ENCODE peak calls at places on chromosomes 11 and 22, in seven cellular contexts. One of them, this sample, is unnamed.

GRCh38 chr22:48188211-48188845 is 1425.9 kb downstream of the TBC1D22A start:
- DNase-seq in K562: peak
- DNase-seq in colonic mucosa: no peak
- DNase-seq in AG10803: no peak
- DNase-seq in fibroblast of villous mesenchyme: no peak
- DNase-seq in tibial nerve: no peak
- DNase-seq in ovary: no peak
- DNase-seq in this sample: peak

GRCh38 chr11:121443688-121444275 is 8.3 kb upstream of the SORL1 start:
- DNase-seq in K562: no peak
- DNase-seq in colonic mucosa: no peak
- DNase-seq in AG10803: no peak
- DNase-seq in fibroblast of villous mesenchyme: no peak
- DNase-seq in tibial nerve: no peak
- DNase-seq in ovary: no peak
- DNase-seq in this sample: no peak

GRCh38 chr11:9754041-9754471 is 90.2 kb downstream of the SWAP70 start:
- DNase-seq in K562: no peak
- DNase-seq in colonic mucosa: no peak
- DNase-seq in AG10803: peak
- DNase-seq in fibroblast of villous mesenchyme: peak
- DNase-seq in tibial nerve: no peak
- DNase-seq in ovary: no peak
- DNase-seq in this sample: no peak

GRCh38 chr11:67303132-67303988 is at the start of gene SSH3:
- DNase-seq in K562: no peak
- DNase-seq in colonic mucosa: peak
- DNase-seq in AG10803: peak
- DNase-seq in fibroblast of villous mesenchyme: peak
- DNase-seq in tibial nerve: peak
- DNase-seq in ovary: peak
- DNase-seq in this sample: peak

GRCh38 chr11:132045116-132045515 is 674.7 kb downstream of the NTM start:
- DNase-seq in K562: no peak
- DNase-seq in colonic mucosa: no peak
- DNase-seq in AG10803: no peak
- DNase-seq in fibroblast of villous mesenchyme: no peak
- DNase-seq in tibial nerve: no peak
- DNase-seq in ovary: no peak
- DNase-seq in this sample: no peak

GRCh38 chr11:43285826-43286225 is 26.0 kb upstream of the API5 start:
- DNase-seq in K562: no peak
- DNase-seq in colonic mucosa: no peak
- DNase-seq in AG10803: no peak
- DNase-seq in fibroblast of villous mesenchyme: no peak
- DNase-seq in tibial nerve: no peak
- DNase-seq in ovary: no peak
- DNase-seq in this sample: no peak

GRCh38 chr11:1749020-1749758 is 1.2 kb downstream of the IFITM10 start:
- DNase-seq in K562: no peak
- DNase-seq in colonic mucosa: no peak
- DNase-seq in AG10803: no peak
- DNase-seq in fibroblast of villous mesenchyme: no peak
- DNase-seq in tibial nerve: no peak
- DNase-seq in ovary: no peak
- DNase-seq in this sample: peak

GRCh38 chr11:102592634-102593581 is 32.2 kb downstream of the MMP20 start:
- DNase-seq in K562: peak
- DNase-seq in colonic mucosa: no peak
- DNase-seq in AG10803: peak
- DNase-seq in fibroblast of villous mesenchyme: peak
- DNase-seq in tibial nerve: no peak
- DNase-seq in ovary: no peak
- DNase-seq in this sample: no peak

GRCh38 chr22:18060646-18061620 is 16.9 kb upstream of the PEX26 start:
- DNase-seq in K562: no peak
- DNase-seq in colonic mucosa: peak
- DNase-seq in AG10803: peak
- DNase-seq in fibroblast of villous mesenchyme: peak
- DNase-seq in tibial nerve: no peak
- DNase-seq in ovary: no peak
- DNase-seq in this sample: no peak

GRCh38 chr22:37818397-37819099 is 4.6 kb upstream of the GALR3 start:
- DNase-seq in K562: no peak
- DNase-seq in colonic mucosa: peak
- DNase-seq in AG10803: no peak
- DNase-seq in fibroblast of villous mesenchyme: peak
- DNase-seq in tibial nerve: no peak
- DNase-seq in ovary: peak
- DNase-seq in this sample: peak
- TF ChIP-seq CTCF in K562: no peak
- TF ChIP-seq CTCF in colonic mucosa: peak
- TF ChIP-seq CTCF in AG10803: peak
- TF ChIP-seq CTCF in fibroblast of villous mesenchyme: peak
- TF ChIP-seq CTCF in tibial nerve: peak
- TF ChIP-seq CTCF in ovary: peak
- TF ChIP-seq CTCF in this sample: peak

DNA sequence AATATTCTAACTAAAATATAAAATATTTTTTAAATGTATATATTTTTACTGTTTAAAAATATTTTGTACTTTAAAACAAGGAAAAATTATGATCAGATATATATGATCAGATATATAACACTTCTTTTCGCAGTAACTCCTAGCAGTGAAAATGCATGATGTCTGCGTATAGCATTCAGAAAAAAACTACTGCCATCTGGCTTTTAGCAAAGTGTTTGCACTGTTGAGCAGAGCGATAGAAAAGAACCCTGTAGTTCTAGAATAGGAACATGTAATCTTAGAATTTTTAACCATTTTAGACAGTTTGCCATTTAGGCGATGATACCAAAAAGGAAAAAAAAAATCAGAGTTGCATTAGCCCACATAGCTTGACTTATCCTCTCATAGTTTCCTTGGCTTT is 370.4 kb upstream of the ANO3 start:
- DNase-seq in K562: no peak
- DNase-seq in colonic mucosa: no peak
- DNase-seq in AG10803: no peak
- DNase-seq in fibroblast of villous mesenchyme: peak
- DNase-seq in tibial nerve: no peak
- DNase-seq in ovary: no peak
- DNase-seq in this sample: no peak
- TF ChIP-seq CTCF in K562: no peak
- TF ChIP-seq CTCF in colonic mucosa: peak
- TF ChIP-seq CTCF in AG10803: no peak
- TF ChIP-seq CTCF in fibroblast of villous mesenchyme: peak
- TF ChIP-seq CTCF in tibial nerve: no peak
- TF ChIP-seq CTCF in ovary: no peak
- TF ChIP-seq CTCF in this sample: no peak

DNA sequence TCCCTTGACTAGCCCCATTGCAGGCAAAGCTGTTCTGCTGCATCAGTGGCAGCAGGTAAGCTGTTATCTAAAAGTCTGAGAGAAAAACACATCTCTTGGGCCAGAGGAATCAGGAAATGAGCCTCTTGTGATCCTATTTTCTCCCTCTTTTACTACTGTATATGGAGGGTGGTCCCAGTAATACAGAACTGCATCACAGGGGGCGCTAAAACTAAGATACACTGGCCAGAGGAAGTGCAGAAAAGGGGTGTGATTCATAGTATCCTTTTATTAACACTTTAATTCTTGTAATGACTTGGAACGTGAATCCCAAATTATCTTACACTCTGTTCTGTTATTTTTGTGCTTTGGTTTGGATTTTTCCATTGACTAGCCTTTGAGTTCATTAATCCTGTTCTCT is 8.8 kb upstream of the MED17 start:
- DNase-seq in K562: peak
- DNase-seq in colonic mucosa: no peak
- DNase-seq in AG10803: no peak
- DNase-seq in fibroblast of villous mesenchyme: no peak
- DNase-seq in tibial nerve: no peak
- DNase-seq in ovary: no peak
- DNase-seq in this sample: no peak
- TF ChIP-seq CTCF in K562: no peak
- TF ChIP-seq CTCF in colonic mucosa: no peak
- TF ChIP-seq CTCF in AG10803: peak
- TF ChIP-seq CTCF in fibroblast of villous mesenchyme: peak
- TF ChIP-seq CTCF in tibial nerve: no peak
- TF ChIP-seq CTCF in ovary: no peak
- TF ChIP-seq CTCF in this sample: no peak

DNA sequence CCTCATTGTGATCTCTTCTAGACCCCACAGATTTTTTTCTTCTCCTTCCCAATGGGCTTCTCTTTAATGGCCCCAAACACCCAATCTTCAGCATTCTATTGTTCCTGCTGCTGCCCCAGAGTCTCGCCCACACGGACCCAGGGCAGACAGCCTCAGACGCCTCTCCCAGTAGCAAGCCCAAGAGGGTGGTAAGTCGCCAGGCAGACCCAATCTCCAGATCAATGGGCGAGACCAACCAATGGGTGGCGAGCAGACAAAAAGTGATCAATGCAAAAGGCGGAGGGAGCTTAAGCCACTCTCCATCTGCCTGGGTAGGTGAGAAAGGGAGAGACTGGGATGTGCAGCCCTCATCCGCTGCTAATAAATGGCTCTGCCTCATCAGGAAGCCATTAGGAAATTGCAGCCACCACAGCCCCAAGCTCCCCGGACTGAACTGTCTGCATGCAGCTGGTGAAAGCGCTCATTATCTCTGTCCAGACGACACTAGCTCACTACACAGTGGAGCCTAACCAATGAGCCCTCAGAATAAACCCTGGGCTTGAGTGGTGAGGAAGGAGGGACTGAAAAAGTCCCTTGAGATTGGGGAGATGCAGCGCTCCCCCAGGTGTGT is 81.8 kb downstream of the ETS1 start:
- DNase-seq in K562: no peak
- DNase-seq in colonic mucosa: no peak
- DNase-seq in AG10803: no peak
- DNase-seq in fibroblast of villous mesenchyme: no peak
- DNase-seq in tibial nerve: no peak
- DNase-seq in ovary: no peak
- DNase-seq in this sample: no peak
- TF ChIP-seq CTCF in K562: no peak
- TF ChIP-seq CTCF in colonic mucosa: no peak
- TF ChIP-seq CTCF in AG10803: no peak
- TF ChIP-seq CTCF in fibroblast of villous mesenchyme: no peak
- TF ChIP-seq CTCF in tibial nerve: no peak
- TF ChIP-seq CTCF in ovary: no peak
- TF ChIP-seq CTCF in this sample: no peak

GRCh38 chr22:41762980-41763779 is 37.3 kb upstream of the CCDC134 start:
- DNase-seq in K562: peak
- DNase-seq in colonic mucosa: peak
- DNase-seq in AG10803: no peak
- DNase-seq in fibroblast of villous mesenchyme: peak
- DNase-seq in tibial nerve: no peak
- DNase-seq in ovary: no peak
- DNase-seq in this sample: peak
- TF ChIP-seq CTCF in K562: peak
- TF ChIP-seq CTCF in colonic mucosa: no peak
- TF ChIP-seq CTCF in AG10803: peak
- TF ChIP-seq CTCF in fibroblast of villous mesenchyme: peak
- TF ChIP-seq CTCF in tibial nerve: no peak
- TF ChIP-seq CTCF in ovary: no peak
- TF ChIP-seq CTCF in this sample: peak

GRCh38 chr11:118658372-118659313 is 20.8 kb downstream of the TREH start:
- DNase-seq in K562: peak
- DNase-seq in colonic mucosa: no peak
- DNase-seq in AG10803: no peak
- DNase-seq in fibroblast of villous mesenchyme: no peak
- DNase-seq in tibial nerve: no peak
- DNase-seq in ovary: no peak
- DNase-seq in this sample: no peak
- TF ChIP-seq CTCF in K562: peak
- TF ChIP-seq CTCF in colonic mucosa: no peak
- TF ChIP-seq CTCF in AG10803: peak
- TF ChIP-seq CTCF in fibroblast of villous mesenchyme: peak
- TF ChIP-seq CTCF in tibial nerve: no peak
- TF ChIP-seq CTCF in ovary: no peak
- TF ChIP-seq CTCF in this sample: no peak

DNA sequence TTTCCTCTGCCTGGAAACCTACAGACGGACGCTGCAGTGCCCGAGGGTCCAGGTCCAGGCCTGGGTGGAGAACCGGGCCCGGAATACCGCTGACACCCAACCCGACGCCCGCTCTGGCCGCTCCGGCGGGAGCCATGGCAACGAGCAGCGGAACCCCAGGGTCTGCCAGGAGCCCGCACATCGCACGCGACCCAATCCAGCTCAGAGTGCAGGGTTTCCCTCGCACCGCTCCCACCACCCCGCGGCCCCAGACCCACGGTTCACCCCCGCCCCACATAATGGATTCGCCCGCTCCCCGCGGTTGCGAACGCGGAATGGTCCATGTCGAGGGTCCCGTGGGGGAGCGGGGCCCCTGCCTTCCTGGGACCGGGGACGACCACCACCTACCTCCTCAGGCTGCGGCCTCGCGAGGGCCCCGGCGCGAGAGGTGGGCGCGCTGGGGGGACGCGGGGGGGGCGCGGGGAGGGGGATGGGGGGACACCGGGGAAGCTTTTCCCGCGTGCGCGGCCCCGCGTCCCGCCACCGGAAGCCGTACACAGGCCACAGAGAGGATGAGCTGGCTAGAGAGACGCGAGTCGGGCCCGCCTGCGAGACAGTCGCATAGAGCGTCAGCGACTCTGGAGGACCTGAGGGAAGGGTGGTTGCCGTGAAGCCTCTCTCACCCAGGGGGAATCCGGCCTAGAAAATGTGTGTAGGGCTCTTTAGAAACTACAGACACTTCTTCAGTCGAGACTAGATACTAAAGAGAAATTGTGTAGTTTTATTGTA is at the start of gene SSRP1:
- DNase-seq in K562: peak
- DNase-seq in colonic mucosa: peak
- DNase-seq in AG10803: peak
- DNase-seq in fibroblast of villous mesenchyme: peak
- DNase-seq in tibial nerve: peak
- DNase-seq in ovary: peak
- DNase-seq in this sample: peak
- TF ChIP-seq CTCF in K562: peak
- TF ChIP-seq CTCF in colonic mucosa: no peak
- TF ChIP-seq CTCF in AG10803: no peak
- TF ChIP-seq CTCF in fibroblast of villous mesenchyme: no peak
- TF ChIP-seq CTCF in tibial nerve: no peak
- TF ChIP-seq CTCF in ovary: no peak
- TF ChIP-seq CTCF in this sample: no peak

This sample was measured in natural killer cell.